ENCODE peak calls at places on chromosomes 11 and 22, in seven cellular contexts. G, H, P, Q, V, A and I are unnamed samples.

GRCh38 chr22:24737582-24737981 is 36.9 kb downstream of the PIWIL3 start:
- DNase-seq in G (no peak), H (no peak), P (no peak), V (no peak), A (no peak), Q (no peak), I (no peak)

GRCh38 chr11:36010010-36010740 is 66.3 kb downstream of the LDLRAD3 start:
- DNase-seq in A (no peak), H (no peak), P (no peak), V (no peak), G (no peak), Q (no peak), I (no peak)

GRCh38 chr11:84720706-84721402 is 906.3 kb downstream of the DLG2 start:
- DNase-seq in Q (no peak), G (peak; percentile 58), V (no peak), P (peak; percentile 41), H (no peak), A (peak; percentile 51), I (peak; percentile 27)

GRCh38 chr11:12556155-12556554 is 118.1 kb upstream of the TEAD1 start:
- DNase-seq in A (no peak), G (peak; percentile 59), Q (no peak), V (no peak), P (no peak), H (peak; percentile 35), I (no peak)

GRCh38 chr11:29159552-29160465 is 857.0 kb downstream of the KCNA4 start:
- DNase-seq in V (peak; percentile 28), G (no peak), A (no peak), H (no peak), P (peak; percentile 60), Q (peak; percentile 21), I (no peak)

GRCh38 chr11:19546325-19546724 is 166.3 kb upstream of the NAV2 start:
- DNase-seq in Q (no peak), G (no peak), P (no peak), V (no peak), A (no peak), H (no peak), I (no peak)

GRCh38 chr11:35077709-35078695 is 61.0 kb upstream of the CD44 start:
- DNase-seq in A (no peak), P (peak; percentile 53), V (peak; percentile 39), Q (peak; percentile 85), G (no peak), H (no peak), I (no peak)

GRCh38 chr11:45801723-45802315 is 3.1 kb upstream of the SLC35C1 start:
- DNase-seq in Q (peak; percentile 29), G (peak; percentile 36), P (no peak), V (no peak), A (no peak), H (no peak), I (no peak)

GRCh38 chr11:130403301-130403804 is 25.1 kb downstream of the ADAMTS8 start:
- DNase-seq in A (no peak), G (peak; percentile 69), H (peak; percentile 20), P (no peak), V (no peak), Q (no peak), I (peak; percentile 50)

GRCh38 chr11:62104816-62105610 is 18.8 kb upstream of the INCENP start:
- DNase-seq in Q (no peak), H (no peak), V (no peak), A (no peak), G (no peak), P (no peak), I (peak; percentile 79)

GRCh38 chr22:23204541-23205157 is 24.3 kb downstream of the BCR start:
- DNase-seq in H (no peak), V (no peak), Q (no peak), G (peak; percentile 69), A (peak; percentile 52), P (no peak), I (peak; percentile 86)

GRCh38 chr22:22143448-22143847 is 101.1 kb upstream of the VPREB1 start:
- DNase-seq in Q (no peak), A (no peak), V (no peak), G (no peak), P (no peak), H (no peak), I (no peak)

GRCh38 chr11:10305262-10305963 is 540 bp downstream of the ADM start:
- DNase-seq in H (no peak), A (peak; percentile 77), G (no peak), Q (no peak), P (peak; percentile 20), V (no peak), I (peak; percentile 52)

GRCh38 chr22:33918676-33919590 is 1.3 kb downstream of the LARGE1 start:
- DNase-seq in Q (no peak), A (no peak), H (peak; percentile 26), V (no peak), G (no peak), P (no peak), I (no peak)

GRCh38 chr11:86431258-86431657 is 56.6 kb downstream of the CCDC81 start:
- DNase-seq in V (no peak), H (no peak), A (no peak), P (no peak), Q (no peak), G (no peak), I (no peak)

GRCh38 chr11:8886332-8886731 is 24.7 kb upstream of the AKIP1 start:
- DNase-seq in Q (no peak), G (no peak), H (no peak), V (no peak), P (no peak), A (no peak), I (no peak)

DNA sequence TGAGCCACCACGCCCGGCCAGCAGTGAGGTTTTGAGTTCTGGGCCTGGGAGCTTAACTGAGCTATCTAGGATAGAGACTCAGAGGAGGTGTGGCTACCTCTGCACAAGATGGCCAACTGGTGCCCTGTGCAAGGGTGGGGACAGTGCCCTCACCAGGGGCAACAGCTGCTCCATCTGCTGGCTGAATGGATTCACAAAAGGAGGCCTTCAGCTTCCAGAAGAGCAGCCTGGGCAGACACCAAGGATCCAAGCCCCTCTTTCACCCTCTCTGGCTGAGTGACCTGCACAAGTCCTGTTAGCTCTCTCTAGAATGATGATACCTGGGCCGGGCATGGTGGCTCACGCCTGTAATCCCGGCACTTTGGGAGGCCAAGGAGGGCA is 33.5 kb upstream of the BAIAP2L2 start:
- DNase-seq in A (no peak), V (peak; percentile 25), P (no peak), Q (no peak), H (no peak), G (no peak), I (no peak)
- TF ChIP-seq CTCF in A (no peak), V (no peak), P (no peak), Q (no peak), H (no peak), G (no peak), I (no peak)

GRCh38 chr11:70398834-70399680 is 728 bp downstream of the CTTN start:
- DNase-seq in G (no peak), H (no peak), V (no peak), P (no peak), Q (peak; percentile 14), A (no peak), I (no peak)

GRCh38 chr11:70399681-70400112 is 1.4 kb downstream of the CTTN start:
- DNase-seq in G (peak; percentile 92), P (no peak), Q (no peak), H (peak; percentile 82), V (peak; percentile 94), A (peak; percentile 78), I (peak; percentile 80)

GRCh38 chr11:70402685-70403084 is 4.4 kb downstream of the CTTN start:
- DNase-seq in A (no peak), Q (no peak), V (no peak), H (no peak), P (no peak), G (no peak), I (no peak)

GRCh38 chr11:70397983-70398833 is at the start of gene CTTN:
- DNase-seq in A (peak; percentile 85), G (peak; percentile 81), V (peak; percentile 92), Q (peak; percentile 65), P (peak; percentile 54), H (peak; percentile 55), I (peak; percentile 90)

GRCh38 chr11:70400643-70401042 is 2.3 kb downstream of the CTTN start:
- DNase-seq in P (no peak), H (no peak), A (no peak), G (no peak), V (no peak), Q (no peak), I (no peak)
- H3K4me3 ChIP-seq in P (no peak overlapping the region), H (no peak overlapping the region), A (no peak overlapping the region), G (no peak overlapping the region), V (peak overlapping the region; percentile 96), Q (no peak overlapping the region), I (no peak overlapping the region)

GRCh38 chr22:25780673-25781072 is 38.7 kb downstream of the MYO18B start:
- DNase-seq in V (no peak), A (no peak), Q (no peak), G (no peak), H (no peak), P (no peak), I (no peak)
- TF ChIP-seq CTCF in V (no peak), A (no peak), Q (no peak), G (no peak), H (no peak), P (no peak), I (no peak)

GRCh38 chr22:25742918-25743708 is 1.1 kb downstream of the MYO18B start:
- DNase-seq in V (no peak), G (no peak), H (no peak), Q (no peak), A (no peak), P (no peak), I (no peak)
- H3K4me3 ChIP-seq in V (no peak overlapping the region), G (peak overlapping the region; percentile 65), H (no peak overlapping the region), Q (no peak overlapping the region), A (no peak overlapping the region), P (peak overlapping the region; percentile 39), I (peak overlapping the region; percentile 60)